ENCODE peak calls at places on chromosome 5, in nine cellular contexts. E is aorta, T is cardiac muscle cell, D is PC-3, V is mesenchymal stem cell, K is fibroblast of lung, U is A549, Y is pancreas, B is IMR-90. C is an unnamed sample.

GRCh38 chr5:112533315-112533867 is 114.3 kb upstream of the EPB41L4A start:
- DNase-seq in U (peak; percentile 75), V (no peak), Y (no peak), B (no peak), T (no peak), K (no peak), E (no peak), D (peak; percentile 40), C (no peak)

GRCh38 chr5:107553063-107553676 is 117.6 kb downstream of the EFNA5 start:
- DNase-seq in V (peak; percentile 62), K (peak; percentile 55), Y (no peak), D (peak; percentile 34), U (peak; percentile 60), E (no peak), B (peak; percentile 15), T (no peak), C (no peak)

GRCh38 chr5:65128226-65128625 is 353.5 kb downstream of the ADAMTS6 start:
- DNase-seq in K (peak; percentile 58), E (no peak), Y (no peak), U (no peak), V (peak; percentile 74), D (no peak), B (peak; percentile 52), T (no peak), C (no peak)

GRCh38 chr5:541888-542692 is 17.8 kb upstream of the SLC9A3 start:
- DNase-seq in D (no peak), T (no peak), Y (peak; percentile 7), E (peak; percentile 34), V (no peak), U (no peak), B (no peak), K (no peak), C (no peak)

GRCh38 chr5:138874771-138875628 is at the start of gene LRRTM2:
- DNase-seq in E (no peak), D (no peak), V (peak; percentile 92), Y (no peak), U (no peak), B (peak; percentile 98), K (peak; percentile 95), T (no peak), C (no peak)

GRCh38 chr5:135307143-135307903 is 91.7 kb downstream of the MACROH2A1 start:
- DNase-seq in K (peak; percentile 17), B (no peak), V (no peak), D (no peak), T (no peak), Y (no peak), U (no peak), E (no peak), C (no peak)

GRCh38 chr5:179196420-179197079 is 136.4 kb downstream of the ZNF354C start:
- DNase-seq in T (no peak), Y (no peak), K (no peak), E (no peak), U (no peak), D (no peak), B (no peak), V (no peak), C (no peak)

GRCh38 chr5:98769006-98769255 is 4.5 kb upstream of the RGMB start:
- DNase-seq in E (no peak), Y (no peak), D (peak; percentile 46), U (no peak), V (no peak), B (no peak), T (peak; percentile 63), K (no peak), C (no peak)

GRCh38 chr5:36744678-36745659 is 131.6 kb upstream of the NIPBL start:
- DNase-seq in V (peak; percentile 65), K (peak; percentile 62), E (peak; percentile 69), B (peak; percentile 63), D (peak; percentile 94), Y (peak; percentile 96), T (peak; percentile 84), U (peak; percentile 78), C (peak; percentile 78)

GRCh38 chr5:54608423-54609085 is 91.0 kb downstream of the SNX18 start:
- DNase-seq in T (no peak), B (peak; percentile 63), E (no peak), D (no peak), U (no peak), K (no peak), V (peak; percentile 39), Y (no peak), C (no peak)

GRCh38 chr5:156824800-156825199 is 25.3 kb upstream of the PPP1R2B start:
- DNase-seq in D (peak; percentile 63), B (peak; percentile 58), Y (no peak), E (no peak), K (peak; percentile 33), T (peak; percentile 50), V (peak; percentile 45), U (peak; percentile 75), C (no peak)

GRCh38 chr5:78757269-78758053 is 108.9 kb upstream of the LHFPL2 start:
- DNase-seq in E (no peak), B (peak; percentile 69), K (peak; percentile 68), V (peak; percentile 72), U (peak; percentile 42), T (no peak), Y (no peak), D (peak; percentile 43), C (no peak)

GRCh38 chr5:165786073-165786472 is 2280.7 kb downstream of the MAT2B start:
- DNase-seq in T (no peak), U (no peak), K (no peak), B (no peak), E (no peak), Y (no peak), D (no peak), V (no peak), C (no peak)

GRCh38 chr5:165781703-165782102 is 2276.3 kb downstream of the MAT2B start:
- DNase-seq in D (no peak), K (no peak), E (no peak), V (no peak), U (no peak), Y (no peak), T (no peak), B (no peak), C (no peak)

GRCh38 chr5:165779505-165779904 is 2274.1 kb downstream of the MAT2B start:
- DNase-seq in Y (no peak), B (no peak), V (no peak), K (no peak), D (no peak), U (no peak), T (no peak), E (no peak), C (no peak)

DNA sequence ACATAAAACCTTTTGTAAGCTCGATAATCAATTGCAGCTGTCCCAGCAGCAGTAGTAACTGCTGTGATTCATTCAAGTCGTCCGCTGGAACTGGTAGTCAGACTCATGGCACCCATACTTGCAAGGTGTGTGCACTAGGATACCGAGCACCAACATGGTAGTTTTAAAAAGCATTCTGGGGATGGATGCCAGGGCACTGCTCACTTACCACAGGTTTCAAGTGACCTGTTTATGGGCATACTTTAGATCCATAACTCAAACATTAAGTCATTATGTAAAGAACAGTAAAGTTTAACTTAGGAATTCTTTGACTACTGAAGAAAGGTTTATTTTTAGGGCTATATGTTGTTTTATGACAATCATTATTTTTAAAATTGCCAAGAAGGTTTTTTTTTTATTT is 2277.6 kb downstream of the MAT2B start:
- DNase-seq in V (no peak), B (no peak), Y (no peak), T (no peak), U (no peak), D (peak; percentile 66), K (no peak), E (no peak), C (no peak)
- H3K4me1 ChIP-seq in V (no peaks in the 10 kb centered on the region), B (no peaks in the 10 kb centered on the region), Y (no peaks in the 10 kb centered on the region), T (no peaks in the 10 kb centered on the region), U (no peaks in the 10 kb centered on the region), D (no peaks in the 10 kb centered on the region), K (no peaks in the 10 kb centered on the region), E (no peaks in the 10 kb centered on the region), C (no peaks in the 10 kb centered on the region)

GRCh38 chr5:13909271-13909670 is 35.2 kb downstream of the DNAH5 start:
- DNase-seq in E (no peak), V (no peak), T (no peak), D (no peak), K (no peak), B (no peak), U (no peak), Y (no peak), C (no peak)
- H3K27ac ChIP-seq in E (no peak overlapping the region), V (no peak overlapping the region), T (no peak overlapping the region), D (no peak overlapping the region), K (no peak overlapping the region), B (no peak overlapping the region), U (no peak overlapping the region), Y (no peak overlapping the region), C (no peak overlapping the region)

GRCh38 chr5:40386293-40386692 is 293.4 kb upstream of the PTGER4 start:
- DNase-seq in B (peak; percentile 55), K (peak; percentile 18), U (no peak), E (peak; percentile 37), D (peak; percentile 43), T (no peak), Y (no peak), V (peak; percentile 44), C (no peak)
- H3K4me1 ChIP-seq in B (peaks cover 9% of the 10 kb centered on the region), K (no peaks in the 10 kb centered on the region), U (peaks cover 45% of the 10 kb centered on the region), E (peaks cover 2% of the 10 kb centered on the region), D (peaks cover 50% of the 10 kb centered on the region), T (no peaks in the 10 kb centered on the region), Y (no peaks in the 10 kb centered on the region), V (peaks cover 5% of the 10 kb centered on the region), C (peaks cover 50% of the 10 kb centered on the region)

DNA sequence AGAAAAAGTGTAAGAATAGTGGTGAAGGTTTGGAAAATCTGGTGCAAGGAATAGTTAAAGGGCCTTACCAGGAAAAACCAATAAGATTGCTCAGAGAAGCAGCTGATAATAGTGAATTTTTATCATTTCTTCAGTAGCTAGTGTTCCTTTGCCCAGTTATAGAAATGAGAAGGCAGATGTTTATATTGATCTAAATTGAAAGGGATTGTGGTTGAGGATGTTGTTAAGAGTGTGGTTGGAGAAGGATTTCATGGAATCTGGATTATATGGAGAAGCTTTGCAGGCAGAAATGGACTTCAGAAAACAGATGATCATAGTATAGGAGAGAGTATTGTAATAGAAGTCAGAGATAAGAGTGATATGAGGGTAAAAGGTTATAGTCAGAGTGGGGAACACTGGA is 102.6 kb downstream of the XRCC4 start:
- DNase-seq in E (no peak), V (peak; percentile 69), B (peak; percentile 83), Y (no peak), D (no peak), T (no peak), K (peak; percentile 74), U (no peak), C (no peak)
- H3K27ac ChIP-seq in E (no peak overlapping the region), V (no peak overlapping the region), B (no peak overlapping the region), Y (no peak overlapping the region), D (no peak overlapping the region), T (peak overlapping the region; percentile 14), K (no peak overlapping the region), U (no peak overlapping the region), C (no peak overlapping the region)

C was measured in foreskin keratinocyte.